ENCODE peak calls at places on chromosomes 5 and 9, in nine cellular contexts. N is stomach, T is heart left ventricle, A is K562, S is A549, K is ovary, E is Peyer's patch, H is tibial nerve, W is sigmoid colon. C is an unnamed sample. For H3K4me1, the result is how much of the 10 kb centered on the place peaks cover.

GRCh38 chr5:178398856-178399722 is 166.5 kb upstream of the PHYKPL start:
- DNase-seq in H (no peak), E (no peak), T (no peak), W (peak), S (no peak), N (no peak), K (peak), A (no peak), C (no peak)

GRCh38 chr9:100428871-100429654 is 2.1 kb downstream of the MSANTD3 start:
- DNase-seq in N (no peak), W (no peak), A (peak), T (no peak), H (no peak), E (no peak), S (peak), K (peak), C (no peak)

GRCh38 chr9:89746385-89747116 is 141.7 kb downstream of the GADD45G start:
- DNase-seq in S (no peak), K (no peak), A (no peak), E (no peak), T (peak), H (peak), N (no peak), W (peak), C (peak)

GRCh38 chr9:126605792-126606482 is 7.8 kb upstream of the LMX1B start:
- DNase-seq in W (no peak), H (no peak), T (no peak), N (no peak), A (no peak), K (no peak), E (no peak), S (no peak), C (no peak)

GRCh38 chr5:1474875-1475543 is 29.8 kb upstream of the SLC6A3 start:
- DNase-seq in S (no peak), T (peak), H (no peak), W (no peak), N (no peak), E (no peak), A (no peak), K (no peak), C (no peak)

GRCh38 chr9:124835026-124835501 is 18.2 kb upstream of the WDR38 start:
- DNase-seq in W (peak), E (no peak), S (no peak), H (peak), K (peak), T (peak), N (peak), A (peak), C (peak)

GRCh38 chr9:115517335-115518075 is 399.5 kb upstream of the TNC start:
- DNase-seq in A (no peak), N (no peak), W (no peak), S (no peak), T (no peak), E (no peak), H (no peak), K (no peak), C (no peak)

GRCh38 chr9:61666310-61666709 is 476.5 kb downstream of the SPATA31A7 start:
- DNase-seq in N (peak), S (no peak), W (peak), A (no peak), T (no peak), H (no peak), K (no peak), E (no peak), C (no peak)

GRCh38 chr5:124580925-124581821 is 165.3 kb downstream of the ZNF608 start:
- DNase-seq in K (no peak), T (no peak), S (no peak), A (no peak), W (no peak), H (no peak), N (peak), E (no peak), C (peak)

GRCh38 chr9:13064060-13064459 is 215.4 kb downstream of the MPDZ start:
- DNase-seq in K (no peak), H (no peak), W (no peak), E (no peak), N (no peak), A (no peak), T (no peak), S (no peak), C (no peak)

GRCh38 chr5:176658007-176658599 is 10.8 kb downstream of the TSPAN17 start:
- DNase-seq in S (peak), W (peak), E (peak), H (peak), N (peak), T (peak), A (peak), K (peak), C (peak)

GRCh38 chr5:55220433-55221185 is 6.5 kb downstream of the MCIDAS start:
- DNase-seq in E (no peak), N (peak), K (no peak), A (no peak), W (no peak), S (no peak), H (no peak), T (no peak), C (peak)

GRCh38 chr5:104267282-104268015 is 704.9 kb upstream of the NUDT12 start:
- DNase-seq in N (no peak), E (no peak), S (no peak), W (no peak), K (no peak), A (no peak), H (no peak), T (no peak), C (no peak)

GRCh38 chr9:112819635-112820496 is 69.3 kb downstream of the SNX30 start:
- DNase-seq in K (peak), T (peak), N (peak), H (peak), E (no peak), W (no peak), S (peak), A (peak), C (peak)

GRCh38 chr9:136566899-136567298 is 21.1 kb upstream of the NOTCH1 start:
- DNase-seq in K (peak), H (peak), N (peak), T (peak), S (no peak), E (no peak), A (no peak), W (peak), C (peak)
- H3K4me1 ChIP-seq in K (under half), H (half or more), N (half or more), T (half or more), S (half or more), E (under half), A (half or more), W (half or more), C (under half)

GRCh38 chr9:120935383-120935857 is 8.8 kb upstream of the TRAF1 start:
- DNase-seq in W (peak), A (peak), S (peak), H (peak), T (peak), K (peak), N (peak), E (peak), C (peak)
- TF ChIP-seq POLR2A in W (peak), A (no peak), S (peak), H (peak), T (no peak), K (no peak), N (no peak), E (no peak), C (peak)

GRCh38 chr9:95097279-95097678 is 220.2 kb downstream of the FANCC start:
- DNase-seq in K (no peak), A (no peak), N (no peak), E (no peak), H (no peak), T (no peak), W (no peak), S (no peak), C (no peak)

GRCh38 chr9:95095619-95096355 is 221.7 kb downstream of the FANCC start:
- DNase-seq in E (no peak), K (no peak), S (no peak), N (no peak), H (no peak), W (no peak), A (no peak), T (no peak), C (no peak)

GRCh38 chr9:95098391-95098921 is 219.1 kb downstream of the FANCC start:
- DNase-seq in S (no peak), W (no peak), H (no peak), E (no peak), K (no peak), N (no peak), A (no peak), T (no peak), C (no peak)

GRCh38 chr9:95096807-95097206 is 220.7 kb downstream of the FANCC start:
- DNase-seq in S (no peak), T (no peak), E (no peak), K (no peak), W (no peak), H (no peak), A (no peak), N (no peak), C (no peak)

GRCh38 chr9:95096381-95096780 is 221.1 kb downstream of the FANCC start:
- DNase-seq in T (no peak), W (no peak), S (no peak), K (no peak), E (no peak), H (no peak), N (no peak), A (peak), C (no peak)
- H3K4me1 ChIP-seq in T (half or more), W (half or more), S (half or more), K (under half), E (under half), H (half or more), N (half or more), A (under half), C (half or more)

DNA sequence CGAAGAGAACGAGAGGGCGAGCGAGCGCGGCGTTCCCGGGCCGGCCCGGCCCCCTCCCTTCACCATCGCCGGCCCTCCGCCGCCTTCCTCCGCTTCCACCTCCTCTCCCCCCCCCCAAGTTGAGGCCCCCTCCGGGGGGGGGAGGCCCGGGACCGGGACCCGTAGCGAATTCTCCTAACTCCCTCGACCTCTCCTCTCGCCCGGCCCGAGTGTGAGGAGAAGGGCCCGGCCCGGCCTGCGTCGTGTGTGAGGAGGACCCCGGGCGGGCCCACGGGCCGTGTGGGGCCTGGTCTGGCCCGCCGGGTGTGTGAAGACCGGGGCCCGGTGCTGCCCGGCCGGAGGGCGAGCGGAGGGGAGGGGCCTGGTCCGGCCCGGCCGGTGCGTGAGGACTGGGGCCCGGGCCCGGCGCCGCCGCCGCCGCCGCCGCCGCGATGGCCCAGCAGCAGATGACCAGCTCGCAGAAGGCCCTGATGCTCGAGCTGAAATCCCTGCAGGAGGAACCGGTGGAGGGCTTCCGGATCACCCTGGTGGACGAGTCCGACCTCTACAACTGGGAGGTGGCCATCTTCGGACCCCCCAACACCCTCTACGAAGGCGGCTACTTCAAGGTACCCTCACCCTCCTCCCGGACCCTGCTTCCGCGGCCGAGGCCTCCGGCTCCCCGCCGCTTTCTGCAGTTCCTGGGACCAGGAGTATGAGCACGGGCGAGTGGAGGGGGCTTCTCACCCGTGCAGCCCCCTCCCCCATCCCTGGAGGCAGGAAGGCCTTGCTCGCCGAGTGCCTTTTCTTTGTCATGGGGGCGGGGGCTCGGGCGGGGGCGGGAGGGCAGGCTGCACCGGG is 587 bp downstream of the UBE2R2 start:
- DNase-seq in S (peak), H (peak), K (peak), N (peak), A (peak), W (peak), E (peak), T (peak), C (peak)
- TF ChIP-seq POLR2A in S (no peak), H (peak), K (peak), N (no peak), A (peak), W (no peak), E (peak), T (no peak), C (no peak)

GRCh38 chr5:139688712-139689413 is 40.7 kb downstream of the CXXC5 start:
- DNase-seq in S (no peak), H (no peak), N (no peak), T (no peak), K (no peak), W (no peak), A (no peak), E (peak), C (peak)

GRCh38 chr5:139686356-139686918 is 38.3 kb downstream of the CXXC5 start:
- DNase-seq in A (no peak), W (no peak), N (no peak), S (no peak), E (no peak), T (no peak), H (no peak), K (no peak), C (no peak)

GRCh38 chr5:139686919-139687421 is 38.8 kb downstream of the CXXC5 start:
- DNase-seq in S (no peak), W (no peak), K (no peak), N (no peak), T (no peak), H (no peak), A (peak), E (no peak), C (peak)

GRCh38 chr5:139688088-139688702 is 40.0 kb downstream of the CXXC5 start:
- DNase-seq in S (no peak), E (peak), H (no peak), W (no peak), N (no peak), A (no peak), K (no peak), T (no peak), C (no peak)

DNA sequence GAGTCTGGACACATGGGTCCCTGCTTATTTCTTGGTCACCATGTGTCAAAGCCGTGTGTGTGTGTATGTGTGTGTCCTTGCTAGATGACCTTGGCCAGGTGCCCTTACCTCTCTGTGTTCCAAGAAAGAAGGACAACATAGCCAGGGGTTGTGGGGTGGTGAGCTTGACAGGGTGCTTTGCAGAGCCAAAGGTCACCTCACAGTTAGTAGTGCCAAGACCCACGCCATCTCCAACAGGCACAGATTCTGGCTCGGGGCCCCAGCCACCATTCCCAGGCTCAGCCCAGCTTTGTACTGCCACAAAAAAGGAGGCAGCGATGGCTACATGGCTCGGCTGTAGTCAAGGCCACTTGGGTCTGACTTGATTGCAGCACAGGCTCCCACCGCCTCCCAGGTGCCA is 39.5 kb downstream of the CXXC5 start:
- DNase-seq in T (peak), A (no peak), K (no peak), H (no peak), W (no peak), N (peak), S (no peak), E (no peak), C (peak)
- H3K4me1 ChIP-seq in T (under half), A (half or more), K (under half), H (half or more), W (under half), N (half or more), S (under half), E (under half), C (half or more)

GRCh38 chr9:129904734-129905133 is 69.5 kb downstream of the USP20 start:
- DNase-seq in S (no peak), T (no peak), W (no peak), K (no peak), A (no peak), N (no peak), E (no peak), H (no peak), C (no peak)
- TF ChIP-seq POLR2A in S (no peak), T (no peak), W (no peak), K (no peak), A (no peak), N (no peak), E (no peak), H (no peak), C (no peak)

DNA sequence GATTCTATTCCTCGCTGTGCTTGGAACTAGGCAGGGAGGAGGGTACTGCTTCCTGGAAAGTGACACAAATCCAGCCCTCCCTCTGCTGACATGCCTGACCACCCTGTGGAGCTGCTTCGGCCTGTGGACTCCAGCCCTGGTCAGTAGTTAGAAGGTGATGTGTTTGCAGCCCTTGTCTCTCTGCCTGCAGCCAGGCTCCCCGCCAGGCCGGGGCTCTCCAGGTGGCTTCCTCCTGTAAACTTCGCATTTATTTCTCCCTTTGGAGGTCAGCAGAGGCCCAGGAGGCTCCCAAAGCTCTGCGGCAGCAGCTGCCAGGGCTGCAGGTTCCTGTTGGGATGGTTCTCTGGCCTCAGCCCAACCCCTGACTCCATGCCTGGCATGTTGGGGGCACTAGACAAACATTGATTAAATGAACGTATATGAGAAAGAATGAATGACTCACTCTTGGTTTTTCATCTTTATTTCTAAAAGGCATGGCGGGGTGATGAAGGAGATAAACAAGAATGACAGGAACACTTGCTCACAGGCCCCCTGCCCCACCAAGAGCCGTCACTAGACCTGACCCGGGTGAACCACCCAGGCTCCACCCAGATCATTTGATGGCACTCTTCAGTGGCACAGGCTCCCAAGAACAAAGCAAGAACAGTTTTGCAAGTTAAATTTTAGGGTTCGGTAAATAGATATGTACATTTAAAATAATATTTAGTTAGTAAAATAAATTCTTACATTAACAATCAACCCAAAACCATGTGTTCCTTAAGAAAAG is 8.4 kb upstream of the IRX2 start:
- DNase-seq in E (no peak), N (no peak), K (no peak), S (no peak), H (no peak), T (no peak), W (no peak), A (no peak), C (no peak)
- H3K4me1 ChIP-seq in E (under half), N (under half), K (under half), S (under half), H (under half), T (under half), W (under half), A (under half), C (under half)

GRCh38 chr5:34016750-34017149 is 8.9 kb upstream of the AMACR start:
- DNase-seq in E (no peak), W (no peak), A (no peak), H (no peak), K (no peak), T (no peak), S (no peak), N (no peak), C (no peak)
- TF ChIP-seq POLR2A in E (no peak), W (no peak), A (no peak), H (no peak), K (no peak), T (no peak), S (no peak), N (no peak), C (no peak)

DNA sequence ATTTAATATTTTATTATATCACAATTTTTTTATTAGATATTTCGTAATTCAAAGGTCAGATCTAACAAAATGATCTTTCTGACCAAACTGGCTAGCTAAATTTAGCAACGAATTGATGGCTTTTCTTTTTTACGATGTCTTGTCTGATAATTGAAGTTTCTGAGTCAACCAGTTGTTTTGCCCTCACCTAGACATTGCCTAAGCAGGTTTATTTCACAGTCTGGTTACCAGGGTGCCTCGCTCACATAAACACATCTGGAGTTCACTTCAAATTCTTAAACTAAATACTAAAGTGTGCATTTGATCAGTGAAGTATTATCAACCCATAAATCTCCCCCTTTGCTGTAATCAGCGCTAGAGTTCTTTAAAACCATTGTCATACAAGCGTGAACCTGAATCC is 448.3 kb downstream of the TLE4 start:
- DNase-seq in N (no peak), S (no peak), H (no peak), T (no peak), E (no peak), A (no peak), K (no peak), W (no peak), C (no peak)
- H3K4me1 ChIP-seq in N (under half), S (under half), H (under half), T (under half), E (under half), A (under half), K (under half), W (under half), C (under half)

C was measured in body of pancreas.